ENCODE peak calls at places on chromosome 9, in four cellular contexts. S is Calu3, A is ovary, C is fibroblast of pulmonary artery. G is an unnamed sample.

GRCh38 chr9:112355305-112355953 is 22.0 kb upstream of the PTBP3 start:
- DNase-seq in S (no peak), A (peak), C (peak), G (no peak)

GRCh38 chr9:135945969-135946368 is 15.2 kb downstream of the UBAC1 start:
- DNase-seq in S (no peak), A (no peak), C (no peak), G (no peak)

GRCh38 chr9:135474915-135475314 is 4.7 kb upstream of the PPP1R26 start:
- DNase-seq in S (no peak), A (no peak), C (peak), G (peak)

GRCh38 chr9:106878943-106879916 is 16.3 kb downstream of the ZNF462 start:
- DNase-seq in S (no peak), A (peak), C (peak), G (no peak)

GRCh38 chr9:89955144-89955543 is 350.3 kb downstream of the GADD45G start:
- DNase-seq in S (no peak), A (no peak), C (no peak), G (no peak)

GRCh38 chr9:20728493-20729220 is 44.6 kb downstream of the FOCAD start:
- DNase-seq in S (no peak), A (no peak), C (peak), G (no peak)

GRCh38 chr9:107049046-107049824 is 186.3 kb downstream of the ZNF462 start:
- DNase-seq in S (no peak), A (no peak), C (peak), G (no peak)

GRCh38 chr9:108983885-108984284 is 29.4 kb downstream of the CTNNAL1 start:
- DNase-seq in S (no peak), A (no peak), C (no peak), G (no peak)

GRCh38 chr9:36924071-36924470 is 110.0 kb downstream of the PAX5 start:
- DNase-seq in S (peak), A (no peak), C (peak), G (no peak)

GRCh38 chr9:76580188-76580587 is 121.2 kb downstream of the GCNT1 start:
- DNase-seq in S (no peak), A (no peak), C (no peak), G (no peak)

GRCh38 chr9:126049088-126049487 is 277.5 kb upstream of the MVB12B start:
- DNase-seq in S (no peak), A (no peak), C (no peak), G (no peak)

GRCh38 chr9:37801287-37801850 is 772 bp downstream of the DCAF10 start:
- DNase-seq in S (no peak), A (no peak), C (peak), G (no peak)

GRCh38 chr9:81103597-81104471 is 585.5 kb downstream of the TLE1 start:
- DNase-seq in S (no peak), A (no peak), C (no peak), G (no peak)

GRCh38 chr9:126304207-126304945 is 22.3 kb upstream of the MVB12B start:
- DNase-seq in S (no peak), A (no peak), C (no peak), G (no peak)

GRCh38 chr9:79131876-79132377 is 439.8 kb upstream of the TLE4 start:
- DNase-seq in S (no peak), A (no peak), C (no peak), G (no peak)

GRCh38 chr9:105237246-105237645 is 7.2 kb upstream of the SLC44A1 start:
- DNase-seq in S (no peak), A (no peak), C (no peak), G (no peak)

GRCh38 chr9:100099722-100100042 is 639 bp downstream of the INVS start:
- DNase-seq in S (peak), A (peak), C (no peak), G (peak)

GRCh38 chr9:9920425-9920824 is 692.4 kb downstream of the PTPRD start:
- DNase-seq in S (no peak), A (no peak), C (no peak), G (no peak)

GRCh38 chr9:83339435-83339834 is 198.8 kb downstream of the FRMD3 start:
- DNase-seq in S (no peak), A (no peak), C (no peak), G (no peak)

GRCh38 chr9:121876658-121877271 is 216.3 kb downstream of the TTLL11 start:
- DNase-seq in S (no peak), A (no peak), C (peak), G (no peak)

GRCh38 chr9:109252291-109252690 is 68.6 kb downstream of the EPB41L4B start:
- DNase-seq in S (no peak), A (no peak), C (no peak), G (no peak)

GRCh38 chr9:86099695-86100364 is 472 bp upstream of the GOLM1 start:
- DNase-seq in S (peak), A (peak), C (peak), G (peak)

GRCh38 chr9:13001989-13002580 is 227.3 kb downstream of the LURAP1L start:
- DNase-seq in S (no peak), A (no peak), C (no peak), G (no peak)

GRCh38 chr9:77974414-77974813 is 57.2 kb downstream of the GNAQ start:
- DNase-seq in S (no peak), A (no peak), C (no peak), G (no peak)

GRCh38 chr9:127561491-127562270 is 50.4 kb upstream of the STXBP1 start:
- DNase-seq in S (peak), A (peak), C (peak), G (no peak)

GRCh38 chr9:90921104-90921503 is 119.5 kb downstream of the SYK start:
- DNase-seq in S (peak), A (no peak), C (peak), G (no peak)

GRCh38 chr9:122214507-122214906 is 14.2 kb downstream of the LHX6 start:
- DNase-seq in S (no peak), A (no peak), C (no peak), G (no peak)

GRCh38 chr9:100213730-100214477 is 114.9 kb downstream of the INVS start:
- DNase-seq in S (no peak), A (no peak), C (peak), G (no peak)

DNA sequence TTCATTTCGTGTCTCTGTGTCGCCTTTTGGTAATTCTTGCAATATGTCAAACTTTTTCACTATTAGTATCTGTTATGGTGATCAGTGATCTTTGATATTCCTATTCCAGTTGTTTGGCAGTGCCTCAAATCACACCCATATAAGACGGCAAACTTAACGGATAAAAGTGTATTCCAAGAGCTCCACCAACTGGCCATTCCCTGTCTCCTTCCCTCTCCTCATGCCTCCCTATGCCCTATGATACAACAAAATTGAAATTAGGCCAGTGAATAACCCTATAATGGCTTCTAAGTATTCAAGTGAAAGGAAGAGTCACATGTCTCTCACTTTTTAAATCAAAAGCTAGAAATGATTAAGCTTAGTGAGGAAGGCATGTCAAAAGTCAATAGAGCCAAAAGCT is 74.8 kb downstream of the CDK5RAP2 start:
- DNase-seq in S (no peak), A (no peak), C (peak), G (no peak)
- TF ChIP-seq CTCF in S (no peak), A (no peak), C (no peak), G (no peak)

GRCh38 chr9:133122167-133122550 is 1.1 kb upstream of the RALGDS start:
- DNase-seq in S (no peak), A (no peak), C (no peak), G (no peak)
- TF ChIP-seq CTCF in S (no peak), A (no peak), C (no peak), G (no peak)

GRCh38 chr9:1837453-1838084 is 177.6 kb upstream of the SMARCA2 start:
- DNase-seq in S (peak), A (no peak), C (peak), G (peak)
- TF ChIP-seq CTCF in S (no peak), A (no peak), C (peak), G (peak)

GRCh38 chr9:98997580-98997979 is 53.9 kb downstream of the COL15A1 start:
- DNase-seq in S (no peak), A (no peak), C (peak), G (no peak)
- TF ChIP-seq CTCF in S (no peak), A (no peak), C (no peak), G (no peak)

DNA sequence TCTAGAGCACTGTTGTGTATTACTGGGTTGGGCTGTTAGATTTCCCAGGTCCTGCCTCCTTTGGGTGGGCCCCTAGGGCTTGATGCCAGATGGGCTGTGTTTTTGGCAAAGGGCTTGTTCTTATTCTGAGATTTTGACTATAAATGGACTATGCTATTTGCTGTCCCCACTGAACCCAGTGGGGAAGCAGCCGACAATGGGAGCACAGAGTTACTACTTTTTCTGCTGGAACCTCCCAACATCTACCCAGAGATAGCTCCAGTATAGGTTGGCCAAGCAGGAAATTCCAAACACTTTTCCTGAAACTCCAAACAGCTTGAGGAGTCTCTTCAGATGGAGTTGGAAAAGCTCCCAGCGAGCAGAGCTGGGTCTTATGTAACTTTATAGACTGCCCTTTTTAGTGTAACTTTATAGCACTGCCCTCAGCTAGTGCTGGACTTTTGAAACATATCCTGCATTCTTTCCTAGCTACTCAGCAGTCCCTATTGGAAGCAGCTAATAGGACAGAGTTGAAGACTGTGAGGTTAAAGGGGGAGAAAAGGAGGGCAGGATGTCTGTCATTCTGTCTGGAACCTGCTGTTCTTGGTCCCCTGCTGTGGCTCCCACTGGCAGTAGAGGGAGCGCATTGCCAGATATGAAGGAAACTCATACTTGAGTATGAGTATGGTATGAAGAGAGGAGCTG is 21.0 kb downstream of the RUSC2 start:
- DNase-seq in S (no peak), A (peak), C (peak), G (no peak)
- TF ChIP-seq CTCF in S (no peak), A (no peak), C (peak), G (no peak)

G was measured in neural crest cell.